ENCODE peak calls at places on chromosomes 1 and 21, in nine cellular contexts. H, O, R, M, V, U, F, I and A are unnamed samples.

GRCh38 chr1:40014812-40015594 is 25.5 kb upstream of the CAP1 start:
- DNase-seq in H (no peak), I (no peak), U (no peak), V (no peak), O (no peak), F (no peak), M (no peak), R (peak), A (peak)

GRCh38 chr1:115411388-115412063 is 73.5 kb upstream of the NGF start:
- DNase-seq in F (peak), M (peak), V (no peak), I (no peak), U (no peak), R (peak), O (no peak), H (peak), A (peak)

GRCh38 chr1:2352341-2353214 is 38.8 kb downstream of the MORN1 start:
- DNase-seq in I (no peak), H (no peak), M (no peak), U (no peak), V (no peak), F (no peak), R (no peak), O (no peak), A (no peak)

GRCh38 chr1:178262101-178262500 is 168.2 kb downstream of the RASAL2 start:
- DNase-seq in H (no peak), V (peak), I (no peak), M (peak), R (peak), O (peak), F (no peak), U (no peak), A (peak)

GRCh38 chr1:230319014-230319747 is 107.0 kb downstream of the PGBD5 start:
- DNase-seq in F (no peak), I (no peak), R (no peak), U (no peak), M (no peak), O (no peak), H (no peak), V (no peak), A (no peak)

GRCh38 chr21:35324372-35325220 is 275.5 kb upstream of the RUNX1 start:
- DNase-seq in F (no peak), V (no peak), I (no peak), U (no peak), M (peak), H (no peak), O (no peak), R (peak), A (peak)

GRCh38 chr1:170789063-170789462 is 125.1 kb downstream of the PRRX1 start:
- DNase-seq in V (no peak), O (no peak), F (no peak), H (no peak), R (no peak), M (no peak), I (no peak), U (no peak), A (no peak)

GRCh38 chr1:70866522-70867256 is 180.9 kb downstream of the PTGER3 start:
- DNase-seq in F (no peak), I (no peak), U (no peak), R (no peak), O (peak), V (no peak), H (no peak), M (no peak), A (no peak)

GRCh38 chr1:200038645-200038986 is 11.1 kb downstream of the NR5A2 start:
- DNase-seq in O (peak), M (no peak), H (no peak), U (peak), I (no peak), V (peak), F (no peak), R (no peak), A (no peak)

GRCh38 chr1:189619682-189620332 is 857.9 kb downstream of the BRINP3 start:
- DNase-seq in H (peak), M (peak), V (no peak), U (no peak), O (no peak), F (no peak), I (no peak), R (peak), A (peak)

DNA sequence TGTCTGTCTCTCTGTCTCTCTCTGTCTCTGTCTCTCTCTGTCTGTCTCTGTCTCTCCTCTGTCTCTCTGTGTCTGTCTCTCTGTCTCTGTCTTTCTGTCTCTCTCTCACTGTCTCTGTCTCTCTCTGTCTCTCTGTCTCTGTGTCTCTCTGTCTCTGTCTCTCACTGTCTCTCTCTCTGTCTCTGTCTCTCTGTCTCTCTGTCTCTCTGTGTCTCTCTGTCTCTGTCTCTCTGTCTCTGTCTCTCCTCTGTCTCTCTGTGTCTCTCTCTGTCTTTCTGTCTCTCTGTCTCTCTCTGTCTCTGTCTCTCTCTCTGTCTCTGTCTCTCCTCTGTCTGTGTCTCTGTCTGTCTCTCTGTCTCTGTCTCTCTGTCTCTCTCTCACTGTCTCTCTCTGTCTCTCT is 873 bp upstream of the COL6A1 start:
- DNase-seq in H (no peak), O (no peak), I (no peak), F (no peak), R (no peak), U (no peak), V (no peak), M (no peak), A (no peak)
- H3K27ac ChIP-seq in H (peak), O (no peak), I (no peak), F (no peak), R (peak), U (peak), V (peak), M (peak), A (peak)

GRCh38 chr1:109650609-109651008 is 5.3 kb upstream of the GSTM4 start:
- DNase-seq in I (no peak), V (no peak), U (no peak), H (no peak), R (peak), M (no peak), F (no peak), O (no peak), A (no peak)

GRCh38 chr1:109653286-109653685 is 2.6 kb upstream of the GSTM4 start:
- DNase-seq in R (peak), I (no peak), V (no peak), M (no peak), F (no peak), O (no peak), H (no peak), U (no peak), A (no peak)

GRCh38 chr1:109649380-109649987 is 6.4 kb upstream of the GSTM4 start:
- DNase-seq in V (no peak), F (no peak), H (peak), U (peak), I (no peak), O (no peak), M (no peak), R (peak), A (peak)

GRCh38 chr1:109654519-109654918 is 1.4 kb upstream of the GSTM4 start:
- DNase-seq in O (no peak), M (no peak), H (no peak), I (no peak), V (no peak), F (no peak), U (no peak), R (no peak), A (no peak)

DNA sequence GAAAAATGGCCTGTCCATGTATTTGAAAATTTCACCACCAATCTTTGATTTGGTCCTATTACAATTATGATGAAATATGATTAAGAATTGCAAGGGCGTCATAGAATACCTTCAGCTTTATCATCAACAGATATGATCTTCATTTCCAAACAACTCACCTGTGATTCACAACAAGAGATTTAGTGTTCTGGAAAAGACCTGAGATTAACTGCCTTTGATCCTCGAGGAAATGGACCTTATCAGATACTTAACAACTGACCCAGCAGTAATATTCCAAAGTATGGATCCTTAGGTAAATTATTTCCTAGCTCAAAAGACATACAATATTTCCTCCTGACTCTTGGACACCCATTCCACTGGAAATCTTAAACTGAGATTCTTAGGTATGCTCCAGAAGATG is 3.5 kb upstream of the GSTM4 start:
- DNase-seq in I (no peak), R (peak), F (no peak), M (no peak), U (no peak), O (no peak), H (no peak), V (no peak), A (no peak)
- TF ChIP-seq EZH2phosphoT487 in I (no peak), R (no peak), F (no peak), M (no peak), U (no peak), O (no peak), H (no peak), V (no peak), A (no peak)

GRCh38 chr1:227734858-227735780 is at the start of the genes JMJD4 and SNAP47:
- DNase-seq in F (peak), I (peak), V (peak), H (peak), M (peak), O (peak), R (peak), U (peak), A (peak)
- H3K27ac ChIP-seq in F (peak), I (peak), V (peak), H (peak), M (peak), O (no peak), R (peak), U (peak), A (no peak)

DNA sequence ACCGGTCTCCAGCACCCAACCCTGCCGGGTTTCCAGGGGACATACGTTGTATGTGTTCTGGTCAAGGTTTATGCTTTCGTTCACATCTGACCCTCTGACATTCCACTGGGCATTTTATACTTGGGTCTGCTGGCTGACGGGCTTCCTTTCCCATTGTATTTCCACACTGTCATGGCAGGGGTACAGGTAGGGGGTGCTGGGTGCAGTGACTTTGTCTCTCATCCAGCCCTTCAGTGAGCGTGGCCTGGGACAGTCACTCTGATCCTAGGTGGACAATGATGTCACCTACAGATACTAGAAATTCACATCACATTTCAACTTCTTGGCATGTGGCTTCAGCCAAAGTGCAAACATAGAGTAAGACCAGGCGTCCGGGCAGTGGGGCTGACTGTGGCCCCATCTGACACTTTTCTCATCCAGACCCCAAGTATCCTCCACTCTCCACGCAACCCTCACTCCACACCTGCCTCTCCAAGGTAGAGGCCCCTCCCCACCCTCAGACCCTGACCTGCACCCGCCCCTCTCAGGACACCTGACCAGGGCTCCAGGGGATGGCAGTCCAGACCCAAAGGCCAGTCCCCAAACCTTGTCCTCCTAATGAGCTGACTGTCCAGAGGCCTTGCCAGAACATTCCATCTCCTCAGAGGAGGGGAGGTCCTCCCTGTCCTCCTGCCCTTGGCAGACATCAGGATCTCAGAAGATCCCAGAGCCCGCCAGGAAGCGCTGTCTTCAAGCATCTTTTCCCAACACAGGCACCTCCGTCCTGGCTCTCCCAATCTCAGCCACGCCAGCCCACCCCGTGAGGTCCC is 743 bp upstream of the KRTAP10-10 start:
- DNase-seq in M (no peak), I (no peak), H (no peak), U (no peak), R (no peak), F (no peak), V (no peak), O (no peak), A (no peak)
- TF ChIP-seq EZH2phosphoT487 in M (no peak), I (no peak), H (no peak), U (no peak), R (no peak), F (no peak), V (no peak), O (no peak), A (no peak)

DNA sequence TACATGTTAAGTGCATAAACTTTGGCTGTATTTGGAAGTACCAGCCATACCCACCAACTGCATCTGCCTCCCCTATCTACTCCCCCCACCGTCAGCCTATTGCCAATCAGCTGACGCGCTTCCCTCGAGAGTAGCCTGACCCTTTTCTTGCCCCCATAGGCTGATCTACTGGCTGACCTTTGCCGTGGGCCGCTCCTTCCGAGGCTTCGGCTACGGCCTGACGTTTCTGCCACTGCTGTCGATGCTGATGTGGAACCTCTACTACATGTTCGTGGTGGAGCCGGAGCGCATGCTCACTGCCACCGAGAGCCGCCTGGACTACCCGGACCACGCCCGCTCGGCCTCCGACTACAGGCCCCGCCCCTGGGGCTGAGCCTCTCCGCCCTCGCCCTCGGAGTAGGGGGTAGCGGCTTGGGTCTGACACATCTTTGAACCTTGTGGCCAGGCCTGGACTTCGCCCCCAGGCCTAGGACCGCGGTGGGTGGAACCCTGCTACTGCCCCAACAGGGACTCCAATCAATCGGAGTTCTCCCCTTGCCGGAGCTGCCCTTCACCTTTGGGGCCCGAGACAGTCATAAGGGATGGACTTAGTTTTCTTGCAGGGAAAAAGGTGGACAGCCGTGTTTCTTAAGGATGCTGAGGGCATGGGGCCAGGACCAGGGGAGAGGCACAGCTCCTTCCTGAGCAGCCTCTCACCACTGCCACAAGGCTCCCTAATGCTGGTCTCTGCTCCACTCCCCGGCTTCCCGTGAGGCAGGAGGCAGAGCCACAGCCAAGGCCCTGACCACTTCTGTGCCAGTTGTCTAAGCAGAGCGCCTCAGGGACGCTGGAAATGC is 4.0 kb downstream of the GLMP start:
- DNase-seq in R (peak), M (peak), F (no peak), O (peak), V (peak), I (peak), U (peak), H (no peak), A (peak)
- H3K27ac ChIP-seq in R (no peak), M (peak), F (no peak), O (no peak), V (no peak), I (no peak), U (peak), H (no peak), A (peak)

GRCh38 chr1:8283058-8283884 is 34.6 kb upstream of the SLC45A1 start:
- DNase-seq in U (no peak), R (peak), I (no peak), O (no peak), V (no peak), M (no peak), F (peak), H (no peak), A (peak)
- TF ChIP-seq EZH2phosphoT487 in U (no peak), R (no peak), I (no peak), O (no peak), V (no peak), M (no peak), F (no peak), H (no peak), A (no peak)

DNA sequence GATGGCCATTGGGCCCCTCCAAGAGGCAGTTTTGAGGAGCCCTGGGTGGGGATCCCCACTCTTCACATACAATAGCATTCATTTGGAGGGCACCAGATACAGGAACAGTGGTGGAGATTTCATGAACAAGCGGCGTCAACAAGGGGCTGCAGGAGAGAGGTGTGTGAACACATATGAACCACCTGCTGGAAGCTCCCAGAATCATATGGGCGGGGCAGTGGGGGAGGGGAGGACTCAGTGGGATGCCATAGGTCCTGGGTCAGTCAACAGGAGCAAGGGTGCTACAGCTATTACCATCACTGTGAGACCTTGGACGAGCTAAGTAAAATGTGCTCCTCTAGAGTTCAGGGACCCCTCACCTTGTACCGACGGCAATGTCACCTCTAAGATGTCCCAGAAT is 100.4 kb upstream of the IRF2BP2 start:
- DNase-seq in V (no peak), F (no peak), O (no peak), R (no peak), H (no peak), M (no peak), U (no peak), I (no peak), A (no peak)
- H3K27ac ChIP-seq in V (no peak), F (no peak), O (no peak), R (no peak), H (no peak), M (peak), U (no peak), I (no peak), A (no peak)

DNA sequence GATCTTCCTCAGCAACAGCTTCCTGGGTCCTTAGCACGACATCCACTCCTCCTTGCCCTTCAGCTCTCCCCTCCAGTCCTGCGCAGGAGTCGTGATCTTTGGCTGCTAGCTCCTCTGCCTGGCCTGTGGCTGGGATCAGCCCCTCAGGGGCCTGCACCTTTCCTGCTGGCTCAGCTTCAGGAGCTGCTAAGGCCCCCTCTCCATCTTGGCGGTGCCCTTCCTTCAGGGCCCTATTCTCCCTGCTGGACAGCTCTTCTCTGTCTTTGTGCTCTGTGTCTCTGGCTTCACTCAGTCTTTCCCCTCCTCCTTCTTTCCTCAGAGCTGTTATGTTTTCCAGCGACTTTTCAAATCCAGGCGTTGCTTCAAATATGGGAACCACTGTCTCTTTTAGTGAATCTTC is 59.5 kb upstream of the LRRC53 start:
- DNase-seq in H (no peak), F (no peak), M (no peak), O (no peak), V (no peak), R (no peak), I (no peak), U (no peak), A (no peak)
- TF ChIP-seq EZH2phosphoT487 in H (no peak), F (no peak), M (no peak), O (no peak), V (no peak), R (no peak), I (no peak), U (no peak), A (no peak)